ENCODE peak calls at places on chromosomes 1 and 21, in four cellular contexts. K is CD4-positive, alpha-beta memory T cell; T is fibroblast of lung; S is heart left ventricle. J is an unnamed sample. For H3K36me3 and H3K4me1, the result is how much of the 10 kb centered on the place peaks cover.

GRCh38 chr1:222634180-222635013 is 16.5 kb downstream of the MIA3 start:
- DNase-seq in K (peak), T (peak), S (peak), J (no peak)

GRCh38 chr1:54849219-54850081 is 37.5 kb downstream of the DHCR24 start:
- DNase-seq in K (no peak), T (no peak), S (no peak), J (no peak)

GRCh38 chr1:1164701-1165451 is 8.8 kb upstream of the TTLL10 start:
- DNase-seq in K (peak), T (peak), S (no peak), J (peak)

GRCh38 chr21:32826317-32827167 is 55.0 kb upstream of the PAXBP1 start:
- DNase-seq in K (no peak), T (peak), S (no peak), J (no peak)

GRCh38 chr21:37145635-37146111 is 72.6 kb downstream of the TTC3 start:
- DNase-seq in K (no peak), T (peak), S (no peak), J (no peak)

GRCh38 chr1:219189021-219189824 is 15.5 kb downstream of the LYPLAL1 start:
- DNase-seq in K (no peak), T (peak), S (no peak), J (no peak)

GRCh38 chr1:185345913-185346717 is 29.1 kb upstream of the IVNS1ABP start:
- DNase-seq in K (no peak), T (no peak), S (no peak), J (no peak)

GRCh38 chr1:173038875-173039554 is 11.7 kb downstream of the TNFSF18 start:
- DNase-seq in K (no peak), T (no peak), S (no peak), J (no peak)

GRCh38 chr21:26377111-26377694 is 195.9 kb downstream of the CYYR1 start:
- DNase-seq in K (no peak), T (no peak), S (no peak), J (no peak)

GRCh38 chr1:84756455-84757082 is 66.3 kb upstream of the SSX2IP start:
- DNase-seq in K (no peak), T (peak), S (no peak), J (no peak)

GRCh38 chr21:41877901-41878830 is 978 bp downstream of the PRDM15 start:
- DNase-seq in K (peak), T (peak), S (no peak), J (peak)

GRCh38 chr1:181423301-181423918 is 59.9 kb upstream of the CACNA1E start:
- DNase-seq in K (no peak), T (peak), S (peak), J (no peak)

GRCh38 chr1:213268221-213268620 is 217.2 kb downstream of the RPS6KC1 start:
- DNase-seq in K (no peak), T (peak), S (no peak), J (no peak)

GRCh38 chr1:30034627-30035521 is 688.5 kb downstream of the MATN1 start:
- DNase-seq in K (no peak), T (peak), S (no peak), J (peak)

GRCh38 chr1:111290640-111291039 is at the start of gene CHIA:
- DNase-seq in K (no peak), T (peak), S (peak), J (no peak)

GRCh38 chr1:111222308-111223125 is 5.0 kb upstream of the CHI3L2 start:
- DNase-seq in K (peak), T (peak), S (peak), J (peak)

GRCh38 chr1:244639561-244639960 is 13.4 kb upstream of the DESI2 start:
- DNase-seq in K (no peak), T (no peak), S (no peak), J (no peak)

GRCh38 chr1:244645414-244645813 is 7.5 kb upstream of the DESI2 start:
- DNase-seq in K (no peak), T (no peak), S (no peak), J (no peak)

GRCh38 chr1:244640917-244641316 is 12.0 kb upstream of the DESI2 start:
- DNase-seq in K (no peak), T (no peak), S (no peak), J (no peak)

GRCh38 chr1:244642988-244643387 is 9.9 kb upstream of the DESI2 start:
- DNase-seq in K (no peak), T (no peak), S (no peak), J (peak)

GRCh38 chr1:244642526-244642925 is 10.4 kb upstream of the DESI2 start:
- DNase-seq in K (no peak), T (no peak), S (no peak), J (no peak)
- H3K36me3 ChIP-seq in K (under half), T (under half), S (under half), J (under half)

GRCh38 chr1:183126000-183126366 is 60.1 kb upstream of the LAMC2 start:
- DNase-seq in K (no peak), T (no peak), S (no peak), J (peak)
- H3K27ac ChIP-seq in K (no peak), T (peak), S (no peak), J (no peak)

GRCh38 chr1:42962641-42963377 is 4.1 kb upstream of the SLC2A1 start:
- DNase-seq in K (no peak), T (peak), S (peak), J (no peak)
- H3K4me1 ChIP-seq in K (under half), T (under half), S (under half), J (under half)

GRCh38 chr1:45635211-45635610 is 11.4 kb upstream of the CCDC17 start:
- DNase-seq in K (no peak), T (no peak), S (no peak), J (no peak)
- H3K36me3 ChIP-seq in K (half or more), T (under half), S (half or more), J (half or more)

GRCh38 chr1:33418811-33419210 is 12.1 kb downstream of the PHC2 start:
- DNase-seq in K (no peak), T (no peak), S (no peak), J (no peak)

GRCh38 chr1:33410091-33410701 is 20.7 kb downstream of the PHC2 start:
- DNase-seq in K (no peak), T (peak), S (peak), J (no peak)

DNA sequence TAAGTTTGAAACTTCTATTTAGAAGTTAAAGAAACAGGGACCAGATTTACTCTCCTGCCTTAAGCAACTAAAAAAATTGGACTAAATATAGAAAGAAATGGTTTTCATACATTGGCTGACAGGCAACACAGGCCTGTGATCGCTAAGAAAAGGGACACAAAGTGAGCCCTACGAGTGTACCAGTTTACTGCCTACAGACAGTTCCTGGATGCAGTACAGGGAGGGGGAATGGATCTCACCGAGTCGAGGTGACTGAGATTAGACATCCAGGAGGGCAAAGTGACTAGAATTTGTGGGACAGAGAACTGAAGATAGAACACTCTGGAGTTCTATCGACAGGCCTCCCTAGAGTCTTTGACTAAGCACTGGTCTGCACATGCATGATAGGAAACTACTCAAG is 16.0 kb downstream of the PHC2 start:
- DNase-seq in K (no peak), T (no peak), S (no peak), J (no peak)
- H3K27ac ChIP-seq in K (no peak), T (no peak), S (peak), J (no peak)

GRCh38 chr1:165645654-165646366 is 14.8 kb downstream of the MGST3 start:
- DNase-seq in K (peak), T (peak), S (peak), J (peak)

GRCh38 chr1:165648919-165649572 is 18.0 kb downstream of the MGST3 start:
- DNase-seq in K (no peak), T (no peak), S (no peak), J (no peak)

GRCh38 chr1:165647970-165648369 is 16.9 kb downstream of the MGST3 start:
- DNase-seq in K (no peak), T (peak), S (no peak), J (peak)

GRCh38 chr1:165644064-165644735 is 13.2 kb downstream of the MGST3 start:
- DNase-seq in K (no peak), T (no peak), S (no peak), J (no peak)

GRCh38 chr1:165647517-165647916 is 16.5 kb downstream of the MGST3 start:
- DNase-seq in K (no peak), T (no peak), S (no peak), J (no peak)
- H3K4me1 ChIP-seq in K (under half), T (under half), S (under half), J (under half)